ENCODE peak calls at places on chromosomes 6 and 20, in ten cellular contexts. L is heart left ventricle; T is ACHN; R is CD8-positive, alpha-beta memory T cell; X is fibroblast of lung; K is stimulated activated CD4-positive, alpha-beta T cell treated with anti-CD3 and anti-CD28 coated beads, Interleukin-15, amount 100 ng/mL, for 1 hour; U is IMR-90; M is activated CD4-positive, CD25-positive, alpha-beta regulatory T cell; I is progenitor cell of endocrine pancreas; V is cortex of kidney. Z is an unnamed sample.

GRCh38 chr20:40279390-40279789 is 409.6 kb downstream of the MAFB start:
- DNase-seq in T (no peak), U (peak; percentile 45), V (no peak), X (no peak), M (no peak), I (no peak), K (no peak), R (no peak), L (peak; percentile 48), Z (peak; percentile 65)

GRCh38 chr6:115131709-115132490 is 789.1 kb upstream of the HS3ST5 start:
- DNase-seq in V (no peak), I (no peak), X (no peak), L (no peak), T (no peak), M (no peak), R (no peak), K (no peak), U (no peak), Z (no peak)

GRCh38 chr6:4134841-4135664 is at the start of gene ECI2:
- DNase-seq in T (peak; percentile 61), R (no peak), L (peak; percentile 73), M (no peak), U (peak; percentile 27), K (no peak), V (peak; percentile 80), X (peak; percentile 53), I (no peak), Z (no peak)

GRCh38 chr6:41922154-41922553 is 855 bp downstream of the BYSL start:
- DNase-seq in M (no peak), I (no peak), X (no peak), U (no peak), R (no peak), K (no peak), V (no peak), L (no peak), T (no peak), Z (no peak)

GRCh38 chr6:134534708-134535149 is 216.8 kb upstream of the SGK1 start:
- DNase-seq in I (no peak), U (peak; percentile 66), X (peak; percentile 77), K (no peak), R (no peak), T (no peak), M (no peak), V (no peak), L (no peak), Z (peak; percentile 69)

GRCh38 chr6:156963712-156964700 is 186.8 kb downstream of the ARID1B start:
- DNase-seq in X (peak; percentile 57), M (no peak), T (peak; percentile 50), K (no peak), R (no peak), I (no peak), V (no peak), L (no peak), U (peak; percentile 63), Z (peak; percentile 65)

GRCh38 chr6:218153-219018 is 73.9 kb upstream of the DUSP22 start:
- DNase-seq in X (no peak), L (no peak), M (no peak), K (no peak), U (no peak), R (no peak), V (no peak), I (no peak), T (peak; percentile 76), Z (no peak)

GRCh38 chr6:33678246-33678931 is 33.1 kb downstream of the UQCC2 start:
- DNase-seq in V (no peak), L (no peak), R (no peak), K (no peak), U (no peak), X (no peak), T (no peak), I (no peak), M (no peak), Z (no peak)

GRCh38 chr6:116196841-116197240 is 57.0 kb downstream of the TSPYL4 start:
- DNase-seq in M (no peak), R (no peak), X (no peak), T (no peak), L (no peak), K (no peak), I (no peak), U (no peak), V (no peak), Z (no peak)

GRCh38 chr6:149128489-149129145 is 188.9 kb upstream of the TAB2 start:
- DNase-seq in M (no peak), U (no peak), K (no peak), V (no peak), L (no peak), I (no peak), X (no peak), T (no peak), R (peak; percentile 23), Z (no peak)

GRCh38 chr6:38182426-38182825 is 362.9 kb downstream of the ZFAND3 start:
- DNase-seq in K (no peak), R (no peak), X (no peak), L (no peak), I (no peak), T (no peak), M (no peak), V (no peak), U (no peak), Z (no peak)

GRCh38 chr20:25058051-25058796 is at the start of gene ACSS1:
- DNase-seq in I (no peak), X (peak; percentile 27), M (peak; percentile 48), L (peak; percentile 77), K (peak; percentile 55), V (no peak), T (peak; percentile 50), U (peak; percentile 31), R (peak; percentile 86), Z (peak; percentile 41)

GRCh38 chr20:3630429-3630828 is 32.8 kb downstream of the GFRA4 start:
- DNase-seq in I (no peak), V (no peak), M (no peak), L (no peak), K (no peak), X (no peak), R (no peak), U (no peak), T (no peak), Z (no peak)

GRCh38 chr6:44039839-44040350 is 87.4 kb downstream of the MRPL14 start:
- DNase-seq in X (no peak), L (no peak), R (no peak), U (no peak), T (no peak), K (no peak), V (no peak), I (no peak), M (no peak), Z (no peak)

GRCh38 chr6:81204741-81205140 is 547.7 kb downstream of the TENT5A start:
- DNase-seq in V (no peak), U (no peak), T (no peak), M (no peak), R (no peak), I (no peak), K (no peak), X (peak; percentile 77), L (no peak), Z (peak; percentile 10)

GRCh38 chr20:32152421-32153155 is 43.1 kb downstream of the TM9SF4 start:
- DNase-seq in L (no peak), U (no peak), I (no peak), V (no peak), R (no peak), K (no peak), T (no peak), X (no peak), M (no peak), Z (peak; percentile 51)

GRCh38 chr6:26312096-26312463 is 52.9 kb upstream of the BTN3A2 start:
- DNase-seq in L (no peak), U (no peak), X (peak; percentile 16), V (no peak), T (peak; percentile 32), I (no peak), M (no peak), K (no peak), R (no peak), Z (peak; percentile 38)

GRCh38 chr6:33978593-33979150 is 167.2 kb downstream of the GRM4 start:
- DNase-seq in L (no peak), U (no peak), X (no peak), K (no peak), I (no peak), R (no peak), T (no peak), V (no peak), M (no peak), Z (no peak)

GRCh38 chr6:15137086-15137485 is 108.8 kb upstream of the JARID2 start:
- DNase-seq in V (no peak), K (no peak), L (no peak), T (no peak), R (no peak), X (no peak), I (no peak), U (no peak), M (no peak), Z (no peak)

GRCh38 chr6:43946641-43947363 is 176.8 kb downstream of the VEGFA start:
- DNase-seq in M (no peak), R (no peak), K (no peak), T (no peak), X (no peak), I (no peak), U (no peak), V (no peak), L (no peak), Z (no peak)

GRCh38 chr6:3990692-3991491 is 88.0 kb downstream of the FAM217A start:
- DNase-seq in M (peak; percentile 43), X (peak; percentile 84), U (peak; percentile 88), V (no peak), K (peak; percentile 65), R (peak; percentile 54), L (peak; percentile 89), I (peak; percentile 64), T (peak; percentile 83), Z (peak; percentile 95)

GRCh38 chr20:59958123-59958522 is at the start of gene CDH26:
- DNase-seq in V (no peak), L (no peak), M (no peak), R (no peak), T (no peak), I (no peak), U (no peak), X (no peak), K (no peak), Z (no peak)

GRCh38 chr6:36822506-36823269 is 16.6 kb downstream of the CPNE5 start:
- DNase-seq in X (peak; percentile 85), U (no peak), I (no peak), L (peak; percentile 60), R (no peak), M (no peak), T (no peak), V (no peak), K (no peak), Z (peak; percentile 60)

GRCh38 chr6:53300656-53301551 is 47.8 kb downstream of the ELOVL5 start:
- DNase-seq in K (no peak), M (no peak), L (peak; percentile 48), I (no peak), R (no peak), T (no peak), U (no peak), X (peak; percentile 82), V (no peak), Z (peak; percentile 61)

GRCh38 chr6:148657053-148657452 is 89.8 kb upstream of the UST start:
- DNase-seq in M (no peak), L (no peak), V (no peak), K (no peak), R (no peak), U (peak; percentile 84), I (no peak), T (no peak), X (peak; percentile 28), Z (peak; percentile 98)

GRCh38 chr6:66964216-66964615 is 1257.2 kb upstream of the EYS start:
- DNase-seq in R (no peak), K (no peak), M (no peak), L (no peak), T (no peak), U (no peak), I (no peak), V (no peak), X (no peak), Z (no peak)

Z was measured in fibroblast of pulmonary artery.